ENCODE peak calls at places on chromosomes 16 and 17, in six cellular contexts. H, F, R, N, O and Q are unnamed samples. For H3K36me3 and H3K27me3, the result is how much of the 10 kb centered on the place peaks cover.

GRCh38 chr17:15973016-15973415 is 26.5 kb downstream of the ZSWIM7 start:
- DNase-seq in F (no peak), H (no peak), O (no peak), N (no peak), R (no peak), Q (no peak)

GRCh38 chr17:18896146-18896545 is 38.2 kb downstream of the PRPSAP2 start:
- DNase-seq in H (no peak), R (peak), O (peak), N (no peak), F (no peak), Q (no peak)

GRCh38 chr16:83898463-83899271 is at the start of gene MLYCD:
- DNase-seq in N (peak), R (peak), H (peak), O (peak), F (peak), Q (peak)

GRCh38 chr17:40035162-40035559 is 19.0 kb downstream of the MED24 start:
- DNase-seq in F (no peak), O (no peak), N (peak), H (no peak), R (peak), Q (no peak)

GRCh38 chr17:75831032-75831567 is 13.1 kb downstream of the UNC13D start:
- DNase-seq in O (no peak), N (no peak), H (no peak), R (no peak), F (no peak), Q (no peak)

GRCh38 chr16:54286330-54287017 is at the start of gene IRX3:
- DNase-seq in F (peak), R (peak), O (peak), N (peak), H (no peak), Q (peak)

GRCh38 chr16:1389762-1390161 is 24.7 kb downstream of the UNKL start:
- DNase-seq in F (no peak), O (no peak), H (no peak), R (no peak), N (no peak), Q (no peak)

GRCh38 chr17:38748329-38749221 is at the start of gene PCGF2:
- DNase-seq in R (peak), H (no peak), N (peak), F (peak), O (peak), Q (peak)

GRCh38 chr17:4769628-4770027 is 2.1 kb upstream of the TM4SF5 start:
- DNase-seq in R (no peak), F (no peak), O (no peak), H (no peak), N (no peak), Q (no peak)

GRCh38 chr17:48646183-48647102 is 20.3 kb upstream of the HOXB9 start:
- DNase-seq in H (no peak), N (peak), F (no peak), O (no peak), R (no peak), Q (peak)

GRCh38 chr17:67336859-67337258 is 29.5 kb downstream of the PSMD12 start:
- DNase-seq in R (no peak), H (no peak), F (no peak), N (no peak), O (no peak), Q (no peak)

GRCh38 chr17:56171186-56171959 is 18.1 kb downstream of the ANKFN1 start:
- DNase-seq in F (no peak), H (no peak), N (no peak), O (no peak), R (no peak), Q (peak)

GRCh38 chr17:70319516-70319915 is 150.2 kb downstream of the KCNJ2 start:
- DNase-seq in H (no peak), N (no peak), F (no peak), R (no peak), O (no peak), Q (no peak)

GRCh38 chr17:70318061-70318460 is 148.7 kb downstream of the KCNJ2 start:
- DNase-seq in F (no peak), N (no peak), R (no peak), O (no peak), H (no peak), Q (peak)

GRCh38 chr17:70321388-70321787 is 152.1 kb downstream of the KCNJ2 start:
- DNase-seq in R (no peak), F (no peak), N (no peak), H (no peak), O (no peak), Q (no peak)

GRCh38 chr17:70323269-70323668 is 153.9 kb downstream of the KCNJ2 start:
- DNase-seq in R (no peak), N (no peak), F (no peak), H (no peak), O (no peak), Q (no peak)

GRCh38 chr17:70320642-70321345 is 151.5 kb downstream of the KCNJ2 start:
- DNase-seq in H (no peak), F (no peak), O (no peak), N (no peak), R (peak), Q (no peak)
- H3K4me3 ChIP-seq in H (no peak), F (no peak), O (no peak), N (no peak), R (no peak), Q (no peak)

GRCh38 chr16:15721018-15721417 is 71.0 kb downstream of the NDE1 start:
- DNase-seq in R (no peak), N (no peak), O (no peak), H (no peak), F (no peak), Q (no peak)
- H3K36me3 ChIP-seq in R (under half), N (under half), O (under half), H (under half), F (under half), Q (under half)

DNA sequence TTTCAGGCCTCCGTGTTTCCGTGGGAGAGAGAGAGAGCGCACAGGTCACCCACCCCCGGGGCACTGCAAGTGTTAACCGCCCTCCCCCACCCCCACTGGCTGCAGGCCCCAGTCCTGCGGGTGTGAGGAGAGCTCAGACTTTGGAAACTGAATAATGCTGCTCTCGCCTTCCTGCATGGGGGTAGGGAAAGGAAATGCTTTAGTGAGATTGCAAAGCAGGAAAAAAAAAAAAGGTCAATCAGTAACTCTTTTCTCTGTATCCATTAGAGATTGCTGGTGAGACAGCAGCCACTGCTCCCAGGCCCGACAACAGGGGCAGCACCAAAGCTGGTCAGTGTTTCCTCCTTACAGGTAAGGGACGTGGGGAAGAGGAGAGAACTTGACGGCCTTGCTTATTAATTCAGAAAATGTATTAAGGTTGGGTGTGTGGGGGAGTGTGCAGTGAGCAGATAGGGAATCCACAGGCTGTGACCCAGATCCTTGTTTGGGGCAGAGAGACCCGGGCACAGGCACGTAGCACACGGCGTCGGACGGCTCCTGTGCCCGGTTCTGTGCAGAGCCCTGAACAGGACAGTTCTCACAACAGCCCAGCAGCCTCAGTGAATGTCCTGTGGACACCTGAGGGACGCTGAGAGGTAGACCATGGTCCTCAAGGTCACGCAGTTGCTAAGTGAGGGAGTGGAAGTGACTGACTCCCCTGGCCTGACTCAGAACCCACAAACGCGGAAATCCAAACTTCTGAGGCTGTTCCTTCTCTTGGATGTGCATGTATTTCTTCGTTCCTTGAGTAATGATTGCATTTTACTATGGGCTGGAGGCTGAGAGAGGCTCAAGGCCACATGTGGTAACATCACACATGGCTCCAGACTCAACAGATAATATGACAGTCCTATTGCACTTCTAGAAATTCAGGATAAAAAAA is 156.5 kb downstream of the FOXL1 start:
- DNase-seq in F (no peak), N (no peak), H (no peak), O (no peak), R (no peak), Q (no peak)
- H3K27me3 ChIP-seq in F (under half), N (under half), H (under half), O (under half), R (half or more), Q (under half)

DNA sequence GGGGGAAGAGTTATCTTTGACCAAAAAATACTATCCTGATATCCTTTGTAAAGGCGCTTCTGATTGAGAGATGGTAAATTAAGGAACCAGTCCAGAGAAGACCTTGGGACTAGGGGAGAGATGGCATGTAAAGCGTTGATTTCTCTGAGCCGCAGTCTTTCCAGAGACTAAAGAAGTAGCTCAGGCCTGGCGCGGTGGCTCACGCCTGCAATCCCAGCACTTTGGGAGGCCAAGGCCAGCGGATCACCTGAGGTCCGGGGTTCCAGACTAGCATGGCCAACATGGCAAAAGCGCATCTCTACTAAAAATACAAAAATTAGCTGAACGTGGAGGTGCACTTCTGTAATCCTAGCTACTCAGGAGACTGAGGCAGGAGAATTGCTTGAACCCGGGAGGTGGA is 625 bp upstream of the CENPT start:
- DNase-seq in H (no peak), R (no peak), O (no peak), N (no peak), F (no peak), Q (no peak)
- H3K4me3 ChIP-seq in H (peak), R (peak), O (peak), N (peak), F (peak), Q (peak)

DNA sequence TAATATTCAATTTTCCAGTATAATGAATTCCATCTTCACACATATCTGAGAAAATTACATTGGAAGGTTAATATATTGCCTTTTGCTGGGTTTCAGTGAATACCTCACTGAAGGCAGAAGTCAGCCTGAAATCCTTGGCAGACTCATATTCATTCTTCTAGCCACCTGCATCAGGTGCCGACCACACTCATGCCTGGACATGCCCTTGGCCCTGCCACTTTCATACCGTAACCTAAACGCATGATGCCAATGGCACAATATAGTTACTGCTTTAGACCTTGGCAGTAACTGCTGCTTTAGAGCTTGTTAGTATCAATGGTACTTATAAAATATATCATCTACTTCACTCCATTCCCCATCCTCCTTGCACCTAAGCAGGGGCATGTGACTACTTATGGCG is 817.6 kb upstream of the CDH8 start:
- DNase-seq in R (no peak), F (no peak), N (no peak), O (no peak), H (no peak), Q (no peak)
- H3K36me3 ChIP-seq in R (under half), F (under half), N (under half), O (under half), H (under half), Q (under half)